ENCODE peak calls at places on chromosomes 7 and 10, in ten cellular contexts. D, H, N, T, X, U, V, O, Q and Y are unnamed samples.

GRCh38 chr10:106175760-106176377 is 988.6 kb downstream of the SORCS1 start:
- DNase-seq in D (no peak), H (peak; percentile 36), N (peak; percentile 44), T (no peak), X (no peak), U (no peak), V (no peak), O (no peak), Q (no peak), Y (no peak)

GRCh38 chr7:7707756-7708310 is 10.6 kb downstream of the RPA3 start:
- DNase-seq in D (no peak), H (no peak), N (peak; percentile 7), T (no peak), X (no peak), U (no peak), V (no peak), O (peak; percentile 35), Q (peak; percentile 13), Y (no peak)

GRCh38 chr10:122417667-122418066 is 36.8 kb upstream of the ARMS2 start:
- DNase-seq in D (no peak), H (no peak), N (peak; percentile 42), T (no peak), X (no peak), U (no peak), V (no peak), O (no peak), Q (no peak), Y (no peak)

GRCh38 chr7:84060760-84061261 is 133.8 kb downstream of the SEMA3A start:
- DNase-seq in D (no peak), H (peak; percentile 56), N (peak; percentile 2), T (no peak), X (no peak), U (no peak), V (no peak), O (no peak), Q (no peak), Y (no peak)

GRCh38 chr7:45922810-45923209 is 1.7 kb upstream of the IGFBP3 start:
- DNase-seq in D (no peak), H (peak; percentile 30), N (no peak), T (no peak), X (no peak), U (peak; percentile 51), V (no peak), O (no peak), Q (peak; percentile 15), Y (no peak)

GRCh38 chr10:104351067-104351681 is 2.5 kb upstream of the CFAP58 start:
- DNase-seq in D (no peak), H (no peak), N (peak; percentile 57), T (no peak), X (peak; percentile 40), U (no peak), V (no peak), O (no peak), Q (no peak), Y (no peak)

GRCh38 chr10:78634835-78635234 is 433.9 kb upstream of the ZMIZ1 start:
- DNase-seq in D (no peak), H (no peak), N (peak; percentile 63), T (no peak), X (no peak), U (no peak), V (no peak), O (no peak), Q (no peak), Y (no peak)

GRCh38 chr10:19801369-19801768 is 14.9 kb upstream of the PLXDC2 start:
- DNase-seq in D (no peak), H (no peak), N (no peak), T (no peak), X (no peak), U (no peak), V (no peak), O (no peak), Q (no peak), Y (no peak)

GRCh38 chr7:13834328-13834761 is 155.1 kb downstream of the ETV1 start:
- DNase-seq in D (no peak), H (peak; percentile 65), N (no peak), T (no peak), X (no peak), U (no peak), V (no peak), O (no peak), Q (peak; percentile 31), Y (no peak)